ENCODE peak calls at places on chromosomes 13 and 19, in nine cellular contexts. T, R, W, M, C, U, L, K and A are unnamed samples.

GRCh38 chr13:28411859-28412353 is 83.0 kb downstream of the FLT1 start:
- DNase-seq in T (no peak), R (no peak), W (no peak), M (no peak), C (no peak), U (no peak), L (no peak), K (no peak), A (no peak)

GRCh38 chr13:108213946-108214345 is 1.4 kb downstream of the LIG4 start:
- DNase-seq in T (no peak), R (no peak), W (no peak), M (no peak), C (no peak), U (no peak), L (no peak), K (no peak), A (no peak)

GRCh38 chr19:33302175-33302973 is at the start of gene CEBPA:
- DNase-seq in T (peak), R (peak), W (peak), M (peak), C (no peak), U (peak), L (peak), K (peak), A (peak)

GRCh38 chr19:7994114-7994513 is 11.3 kb downstream of the ELAVL1 start:
- DNase-seq in T (no peak), R (no peak), W (peak), M (no peak), C (no peak), U (no peak), L (no peak), K (no peak), A (no peak)

GRCh38 chr13:111388851-111389500 is 68.5 kb downstream of the TEX29 start:
- DNase-seq in T (no peak), R (no peak), W (no peak), M (no peak), C (no peak), U (no peak), L (no peak), K (no peak), A (no peak)

GRCh38 chr19:51368366-51369282 is at the start of gene CLDND2:
- DNase-seq in T (no peak), R (no peak), W (peak), M (no peak), C (no peak), U (no peak), L (no peak), K (no peak), A (no peak)

GRCh38 chr19:4556574-4557185 is 2.8 kb downstream of the SEMA6B start:
- DNase-seq in T (peak), R (no peak), W (peak), M (no peak), C (no peak), U (no peak), L (no peak), K (no peak), A (peak)

GRCh38 chr19:15195381-15195964 is 5.3 kb downstream of the NOTCH3 start:
- DNase-seq in T (no peak), R (peak), W (peak), M (peak), C (peak), U (peak), L (peak), K (no peak), A (no peak)

GRCh38 chr13:31209172-31209818 is 9.5 kb downstream of the B3GLCT start:
- DNase-seq in T (no peak), R (peak), W (no peak), M (peak), C (no peak), U (no peak), L (no peak), K (no peak), A (no peak)

GRCh38 chr19:54470991-54471782 is 1.9 kb downstream of the CDC42EP5 start:
- DNase-seq in T (no peak), R (no peak), W (no peak), M (no peak), C (no peak), U (peak), L (no peak), K (peak), A (no peak)

GRCh38 chr13:48278806-48279205 is 24.7 kb upstream of the RB1 start:
- DNase-seq in T (no peak), R (no peak), W (no peak), M (no peak), C (no peak), U (no peak), L (no peak), K (no peak), A (no peak)

GRCh38 chr19:11578342-11579142 is 1.1 kb upstream of the ACP5 start:
- DNase-seq in T (no peak), R (no peak), W (peak), M (no peak), C (no peak), U (no peak), L (peak), K (no peak), A (peak)

GRCh38 chr13:93290503-93290902 is 63.9 kb downstream of the GPC6 start:
- DNase-seq in T (no peak), R (peak), W (no peak), M (peak), C (no peak), U (no peak), L (no peak), K (no peak), A (no peak)

GRCh38 chr13:51601601-51602348 is 17.5 kb downstream of the WDFY2 start:
- DNase-seq in T (no peak), R (no peak), W (no peak), M (no peak), C (no peak), U (no peak), L (no peak), K (no peak), A (no peak)

GRCh38 chr13:75785130-75785529 is 149.0 kb downstream of the LMO7 start:
- DNase-seq in T (no peak), R (no peak), W (no peak), M (peak), C (no peak), U (no peak), L (no peak), K (no peak), A (no peak)

GRCh38 chr19:39660661-39661060 is 4.9 kb downstream of the LGALS16 start:
- DNase-seq in T (no peak), R (no peak), W (no peak), M (no peak), C (no peak), U (no peak), L (no peak), K (no peak), A (no peak)

GRCh38 chr13:65600702-65601101 is 1629.4 kb downstream of the PCDH9 start:
- DNase-seq in T (peak), R (no peak), W (no peak), M (peak), C (no peak), U (no peak), L (no peak), K (no peak), A (no peak)

GRCh38 chr19:48400018-48400742 is 6.7 kb downstream of the GRIN2D start:
- DNase-seq in T (peak), R (peak), W (peak), M (peak), C (no peak), U (peak), L (no peak), K (no peak), A (no peak)

GRCh38 chr19:17721821-17722220 is 2.5 kb downstream of the MAP1S start:
- DNase-seq in T (no peak), R (no peak), W (peak), M (no peak), C (no peak), U (no peak), L (peak), K (no peak), A (no peak)

GRCh38 chr19:38831142-38831605 is 420 bp downstream of the ECH1 start:
- DNase-seq in T (peak), R (peak), W (no peak), M (peak), C (peak), U (peak), L (peak), K (peak), A (peak)

GRCh38 chr19:14556662-14557188 is 15.1 kb downstream of the NDUFB7 start:
- DNase-seq in T (peak), R (peak), W (peak), M (peak), C (no peak), U (peak), L (peak), K (peak), A (peak)

GRCh38 chr13:78608705-78609463 is 5.5 kb upstream of the POU4F1 start:
- DNase-seq in T (no peak), R (no peak), W (no peak), M (no peak), C (no peak), U (no peak), L (no peak), K (no peak), A (no peak)

GRCh38 chr13:94588575-94588974 is 7.4 kb downstream of the TGDS start:
- DNase-seq in T (no peak), R (no peak), W (no peak), M (no peak), C (no peak), U (no peak), L (no peak), K (no peak), A (no peak)
- TF ChIP-seq CTCF in T (no peak), R (no peak), W (no peak), M (no peak), C (no peak), U (no peak), L (no peak), K (no peak), A (no peak)

GRCh38 chr13:32969516-32969941 is 46.7 kb upstream of the KL start:
- DNase-seq in T (no peak), R (peak), W (no peak), M (peak), C (peak), U (no peak), L (no peak), K (no peak), A (peak)
- H3K4me3 ChIP-seq in T (no peak), R (no peak), W (no peak), M (peak), C (no peak), U (peak), L (no peak), K (no peak), A (peak)

DNA sequence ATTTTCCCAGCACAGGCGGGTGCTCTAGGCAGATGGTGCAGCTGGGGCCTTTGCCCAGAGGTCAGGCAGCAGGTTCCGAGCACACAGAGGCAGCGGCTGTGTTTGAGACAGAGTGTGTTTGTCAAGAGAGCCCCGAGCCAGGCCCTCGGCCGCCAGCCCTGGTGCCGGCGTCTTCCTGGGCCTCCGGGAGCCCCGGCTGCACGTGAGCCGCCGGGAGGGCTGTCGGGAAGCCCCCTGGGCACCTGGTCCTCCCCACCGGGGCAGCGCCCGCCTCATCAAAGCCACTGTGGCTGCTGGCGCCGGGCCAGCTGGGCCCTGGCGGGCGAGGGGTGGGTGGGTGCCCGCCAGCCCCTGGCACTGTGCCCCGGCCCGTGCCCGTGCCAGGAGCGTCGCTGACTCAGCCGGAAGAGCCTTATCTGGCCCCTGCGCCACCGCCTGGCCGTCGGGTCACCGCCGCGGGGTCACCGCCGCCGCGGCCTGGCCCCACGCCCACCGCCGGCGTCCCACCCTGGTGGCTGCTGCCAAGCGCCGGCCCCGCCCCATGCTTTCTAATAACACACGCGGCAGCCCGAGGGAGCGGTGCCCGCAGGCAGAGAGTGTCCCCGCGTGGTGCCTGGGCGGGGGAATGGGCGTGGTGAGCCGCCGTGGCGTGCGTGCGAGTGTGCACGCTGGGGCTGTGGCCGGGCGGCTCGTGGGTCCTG is 14.9 kb downstream of the ARID3A start:
- DNase-seq in T (peak), R (peak), W (no peak), M (peak), C (no peak), U (peak), L (peak), K (peak), A (peak)
- TF ChIP-seq CTCF in T (no peak), R (no peak), W (no peak), M (no peak), C (no peak), U (no peak), L (no peak), K (no peak), A (no peak)

DNA sequence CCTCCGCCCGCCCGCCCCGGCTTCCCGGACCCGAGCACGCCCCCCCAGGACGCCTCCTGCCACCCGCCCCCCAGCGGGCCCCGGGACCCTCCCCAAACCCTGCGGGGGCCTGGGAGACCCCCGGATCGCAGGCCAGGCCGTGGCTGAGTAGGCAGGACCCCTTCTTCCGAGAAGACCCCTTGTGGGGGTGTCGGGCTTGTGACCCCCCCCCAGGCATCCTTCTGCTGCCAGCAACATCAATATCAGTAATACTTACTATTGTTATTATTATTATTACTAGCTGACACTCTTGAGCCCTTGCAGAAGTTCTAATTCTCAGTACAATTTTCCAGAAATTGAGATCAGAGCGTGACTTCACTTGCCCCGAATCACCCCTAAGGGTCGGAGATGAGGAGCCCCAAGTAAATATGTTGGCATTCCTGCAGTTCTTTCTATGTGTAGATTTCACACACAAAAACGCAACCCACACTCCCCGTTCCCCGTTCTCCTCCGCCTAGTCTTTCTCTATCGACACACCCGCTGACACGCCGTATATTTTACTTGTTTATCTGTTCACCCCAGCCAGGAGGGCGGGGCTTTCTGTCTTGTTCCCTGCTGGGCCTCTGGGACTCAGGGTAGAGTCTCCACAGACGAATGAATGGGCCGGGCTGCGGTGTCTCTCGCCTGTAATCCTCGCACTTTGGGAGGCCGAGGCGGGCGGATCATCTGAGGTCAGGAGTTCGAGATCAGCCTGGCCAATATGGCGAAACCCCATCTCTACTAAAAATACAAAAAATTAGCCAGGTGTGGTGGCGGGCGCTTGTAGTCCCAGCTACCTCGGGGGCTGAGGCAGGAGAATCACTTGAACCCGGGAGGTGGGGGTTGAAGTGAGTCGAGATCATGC is 14.7 kb downstream of the TLE5 start:
- DNase-seq in T (peak), R (peak), W (peak), M (peak), C (peak), U (peak), L (peak), K (peak), A (peak)
- H3K4me3 ChIP-seq in T (peak), R (peak), W (peak), M (peak), C (no peak), U (peak), L (peak), K (peak), A (no peak)

DNA sequence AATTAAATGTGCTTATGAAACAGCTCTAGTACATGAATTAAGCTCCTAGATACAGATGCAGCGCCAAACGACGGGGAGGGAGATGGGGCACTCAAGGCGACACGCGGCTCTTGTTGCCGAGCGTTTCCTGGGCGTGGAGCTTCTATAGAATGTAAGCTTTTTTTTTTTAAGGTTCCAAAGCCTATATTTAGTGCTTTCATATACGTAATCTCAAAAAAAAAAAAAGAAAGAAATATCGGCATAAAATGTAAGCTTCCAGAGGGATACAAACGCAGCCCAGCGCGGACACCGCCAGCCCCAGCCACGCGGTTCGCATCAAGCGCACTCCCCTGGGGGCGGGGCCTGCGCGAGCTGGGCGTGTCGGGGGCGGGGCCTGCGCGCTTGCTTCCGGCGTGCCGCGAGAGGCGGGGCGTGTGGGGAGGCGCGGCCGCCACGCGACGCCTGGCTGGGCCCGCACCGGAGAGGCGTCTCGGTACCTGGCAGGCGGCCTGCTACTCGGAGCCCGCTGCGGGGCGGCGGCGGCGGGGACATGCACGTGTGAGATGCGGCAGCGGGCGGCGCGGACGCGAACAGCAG is at the start of gene URI1:
- DNase-seq in T (peak), R (peak), W (peak), M (peak), C (no peak), U (peak), L (peak), K (peak), A (peak)
- TF ChIP-seq CTCF in T (no peak), R (no peak), W (no peak), M (no peak), C (no peak), U (no peak), L (no peak), K (no peak), A (no peak)

DNA sequence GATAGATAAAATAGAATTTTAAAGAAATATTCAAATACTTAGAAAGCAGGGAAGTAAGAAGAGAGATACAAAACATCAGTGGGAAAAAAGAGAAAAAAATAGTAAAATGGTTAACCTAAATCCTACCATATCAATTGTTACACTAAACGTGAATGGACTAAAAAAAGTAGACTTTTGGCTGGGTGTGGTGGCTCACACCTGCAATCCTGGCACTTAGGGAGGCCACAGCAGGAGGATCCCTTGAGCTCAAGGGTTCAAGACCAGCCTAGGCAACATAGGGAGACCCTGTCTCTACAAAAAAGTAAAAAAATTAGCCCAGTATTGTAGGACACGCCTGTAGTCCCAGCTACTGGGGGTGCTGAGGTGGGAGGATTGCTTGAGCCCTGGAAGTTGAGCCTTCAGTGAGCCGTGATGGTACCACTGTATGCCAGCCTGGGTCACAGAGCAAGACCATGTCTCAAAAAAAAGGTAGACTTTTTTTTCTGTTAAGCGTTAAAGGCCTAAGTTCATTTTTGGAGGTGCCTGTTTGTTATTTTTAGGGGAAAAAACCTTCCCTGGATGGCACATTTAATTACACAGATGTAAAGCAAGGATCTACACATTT is 29.6 kb downstream of the KLF5 start:
- DNase-seq in T (no peak), R (no peak), W (no peak), M (no peak), C (no peak), U (no peak), L (no peak), K (no peak), A (no peak)
- H3K4me3 ChIP-seq in T (no peak), R (no peak), W (no peak), M (no peak), C (no peak), U (no peak), L (no peak), K (no peak), A (no peak)

GRCh38 chr13:23509781-23510543 is 60.2 kb upstream of the TNFRSF19 start:
- DNase-seq in T (no peak), R (peak), W (no peak), M (peak), C (peak), U (no peak), L (no peak), K (no peak), A (no peak)
- TF ChIP-seq CTCF in T (no peak), R (no peak), W (no peak), M (peak), C (peak), U (no peak), L (no peak), K (no peak), A (no peak)